ENCODE peak calls at places on chromosomes 4 and X, in four cellular contexts. One of them, this sample, is unnamed.

GRCh38 chrX:150476183-150476699 is 92.2 kb upstream of the MTM1 start:
- DNase-seq in stimulated activated naive CD8-positive, alpha-beta T cell treated with anti-CD3 and anti-CD28 coated beads, Interleukin-15, amount 100 ng/mL, for 72 hours: no peak
- DNase-seq in EH: peak; percentile 50
- DNase-seq in MCF 10A: peak; percentile 53
- DNase-seq in this sample: no peak

GRCh38 chrX:1262369-1262768 is 6.2 kb upstream of the CSF2RA start:
- DNase-seq in EH: no peak
- DNase-seq in MCF 10A: no peak
- DNase-seq in stimulated activated naive CD8-positive, alpha-beta T cell treated with anti-CD3 and anti-CD28 coated beads, Interleukin-15, amount 100 ng/mL, for 72 hours: no peak
- DNase-seq in this sample: no peak

GRCh38 chr4:123976875-123977274 is 580.3 kb downstream of the SPRY1 start:
- DNase-seq in EH: no peak
- DNase-seq in stimulated activated naive CD8-positive, alpha-beta T cell treated with anti-CD3 and anti-CD28 coated beads, Interleukin-15, amount 100 ng/mL, for 72 hours: no peak
- DNase-seq in MCF 10A: no peak
- DNase-seq in this sample: no peak

GRCh38 chr4:185424905-185425599 is 712 bp downstream of the UFSP2 start:
- DNase-seq in stimulated activated naive CD8-positive, alpha-beta T cell treated with anti-CD3 and anti-CD28 coated beads, Interleukin-15, amount 100 ng/mL, for 72 hours: no peak
- DNase-seq in MCF 10A: peak; percentile 3
- DNase-seq in EH: no peak
- DNase-seq in this sample: no peak

GRCh38 chr4:14532436-14532835 is 469.8 kb upstream of the CPEB2 start:
- DNase-seq in stimulated activated naive CD8-positive, alpha-beta T cell treated with anti-CD3 and anti-CD28 coated beads, Interleukin-15, amount 100 ng/mL, for 72 hours: no peak
- DNase-seq in MCF 10A: no peak
- DNase-seq in EH: no peak
- DNase-seq in this sample: no peak

GRCh38 chrX:153642655-153643430 is 4.2 kb upstream of the DUSP9 start:
- DNase-seq in stimulated activated naive CD8-positive, alpha-beta T cell treated with anti-CD3 and anti-CD28 coated beads, Interleukin-15, amount 100 ng/mL, for 72 hours: no peak
- DNase-seq in EH: no peak
- DNase-seq in MCF 10A: no peak
- DNase-seq in this sample: no peak

GRCh38 chrX:145292208-145292607 is 44.9 kb downstream of the SPANXN1 start:
- DNase-seq in MCF 10A: peak; percentile 50
- DNase-seq in EH: no peak
- DNase-seq in stimulated activated naive CD8-positive, alpha-beta T cell treated with anti-CD3 and anti-CD28 coated beads, Interleukin-15, amount 100 ng/mL, for 72 hours: no peak
- DNase-seq in this sample: no peak

GRCh38 chr4:6925357-6925836 is 15.8 kb downstream of the TBC1D14 start:
- DNase-seq in EH: no peak
- DNase-seq in stimulated activated naive CD8-positive, alpha-beta T cell treated with anti-CD3 and anti-CD28 coated beads, Interleukin-15, amount 100 ng/mL, for 72 hours: no peak
- DNase-seq in MCF 10A: no peak
- DNase-seq in this sample: no peak

GRCh38 chr4:100100985-100101384 is 89.3 kb downstream of the DDIT4L start:
- DNase-seq in MCF 10A: no peak
- DNase-seq in EH: peak; percentile 7
- DNase-seq in stimulated activated naive CD8-positive, alpha-beta T cell treated with anti-CD3 and anti-CD28 coated beads, Interleukin-15, amount 100 ng/mL, for 72 hours: no peak
- DNase-seq in this sample: no peak

GRCh38 chr4:179415842-179416223 is 1973.6 kb upstream of the AGA start:
- DNase-seq in EH: no peak
- DNase-seq in MCF 10A: peak; percentile 4
- DNase-seq in stimulated activated naive CD8-positive, alpha-beta T cell treated with anti-CD3 and anti-CD28 coated beads, Interleukin-15, amount 100 ng/mL, for 72 hours: no peak
- DNase-seq in this sample: no peak

This sample was measured in T-helper 17 cell.